ENCODE peak calls at places on chromosomes 3 and 15, in nine cellular contexts. X, Y, R, W, F, I, V, B and N are unnamed samples. For H3K4me1, the result is how much of the 10 kb centered on the place peaks cover.

GRCh38 chr15:68731318-68731897 is 89.3 kb downstream of the ANP32A start:
- ATAC-seq in F (no peak), B (no peak), I (no peak), X (no peak), W (no peak), Y (no peak), R (no peak), V (no peak), N (no peak)

GRCh38 chr3:191774485-191774884 is 313.5 kb downstream of the PYDC2 start:
- ATAC-seq in R (no peak), V (no peak), B (no peak), Y (no peak), F (no peak), I (no peak), X (peak), W (no peak), N (no peak)

GRCh38 chr3:8856031-8856430 is 86.6 kb upstream of the OXTR start:
- ATAC-seq in W (no peak), V (no peak), Y (no peak), X (no peak), I (no peak), F (no peak), B (no peak), R (no peak), N (no peak)

GRCh38 chr15:99100245-99101173 is 4.4 kb upstream of the SYNM start:
- ATAC-seq in W (no peak), B (peak), I (peak), Y (peak), X (peak), R (no peak), V (peak), F (peak), N (peak)

GRCh38 chr3:61875976-61876671 is 314.8 kb downstream of the PTPRG start:
- ATAC-seq in V (no peak), I (no peak), W (no peak), B (no peak), X (no peak), Y (no peak), F (no peak), R (no peak), N (no peak)

GRCh38 chr3:55406666-55407425 is 80.3 kb downstream of the WNT5A start:
- ATAC-seq in B (no peak), I (no peak), X (no peak), R (no peak), F (no peak), Y (no peak), V (no peak), W (no peak), N (no peak)

GRCh38 chr3:56878046-56878445 is 76.3 kb upstream of the ARHGEF3 start:
- ATAC-seq in F (no peak), Y (no peak), B (no peak), V (no peak), X (no peak), W (no peak), I (no peak), R (peak), N (no peak)

GRCh38 chr3:108959017-108959416 is 5.3 kb upstream of the GUCA1C start:
- ATAC-seq in V (no peak), F (no peak), X (no peak), R (no peak), B (no peak), W (no peak), Y (no peak), I (no peak), N (no peak)

GRCh38 chr15:72801590-72802345 is 18.2 kb upstream of the ADPGK start:
- ATAC-seq in W (no peak), R (no peak), F (no peak), V (no peak), B (no peak), X (no peak), I (no peak), Y (no peak), N (no peak)

GRCh38 chr3:144660097-144660496 is 688.5 kb downstream of the DIPK2A start:
- ATAC-seq in F (peak), Y (no peak), I (no peak), W (no peak), B (no peak), R (no peak), X (no peak), V (no peak), N (no peak)

GRCh38 chr15:63357657-63358161 is 23.9 kb downstream of the CA12 start:
- ATAC-seq in V (no peak), X (no peak), R (no peak), B (no peak), I (no peak), W (no peak), Y (no peak), F (no peak), N (no peak)

GRCh38 chr3:145760036-145760435 is 400.9 kb downstream of the PLOD2 start:
- ATAC-seq in R (no peak), V (no peak), W (no peak), B (no peak), X (no peak), I (no peak), F (no peak), Y (no peak), N (no peak)

GRCh38 chr3:100225883-100226282 is 34.9 kb upstream of the TBC1D23 start:
- ATAC-seq in V (no peak), I (no peak), W (no peak), F (no peak), Y (no peak), X (no peak), R (no peak), B (no peak), N (no peak)

GRCh38 chr15:56208185-56208584 is 35.5 kb downstream of the RFX7 start:
- ATAC-seq in X (no peak), I (no peak), R (no peak), Y (no peak), W (no peak), B (no peak), V (no peak), F (no peak), N (no peak)

GRCh38 chr3:127221062-127222035 is 28.4 kb downstream of the PRR23E start:
- ATAC-seq in Y (no peak), I (no peak), W (no peak), B (no peak), R (no peak), V (no peak), F (no peak), X (no peak), N (no peak)

GRCh38 chr3:23739536-23739935 is 66.2 kb upstream of the UBE2E1 start:
- ATAC-seq in W (no peak), X (no peak), R (no peak), Y (no peak), I (no peak), F (no peak), B (peak), V (no peak), N (peak)

GRCh38 chr3:43178891-43179366 is 73.0 kb upstream of the POMGNT2 start:
- ATAC-seq in Y (no peak), X (no peak), R (no peak), V (no peak), W (no peak), I (peak), F (no peak), B (no peak), N (no peak)

GRCh38 chr3:182268711-182269110 is 524.6 kb upstream of the ATP11B start:
- ATAC-seq in B (no peak), V (no peak), F (no peak), R (no peak), I (no peak), X (no peak), Y (no peak), W (no peak), N (no peak)

GRCh38 chr15:93200448-93201226 is 111.6 kb upstream of the RGMA start:
- ATAC-seq in X (no peak), R (no peak), Y (no peak), W (no peak), B (no peak), I (no peak), F (no peak), V (no peak), N (no peak)

DNA sequence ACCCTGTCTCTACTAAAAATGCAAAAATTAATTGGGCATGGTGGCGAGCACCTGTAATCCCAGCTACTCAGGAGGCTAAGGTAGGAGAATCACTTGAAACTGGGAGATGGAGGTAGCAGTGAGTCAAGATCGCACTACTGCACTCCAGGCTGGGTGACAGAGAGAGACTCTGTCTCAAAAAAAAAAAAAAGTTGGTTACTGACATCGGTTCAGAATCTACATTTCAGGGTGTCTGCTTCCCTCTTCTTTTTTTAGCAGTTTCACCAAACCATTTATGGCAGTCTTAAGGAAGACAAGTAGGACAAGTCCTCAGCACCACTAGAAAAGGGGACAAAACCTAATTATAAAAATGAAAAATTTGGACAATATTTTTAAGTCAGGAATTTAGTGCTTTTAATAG is 3.3 kb upstream of the USP4 start:
- ATAC-seq in X (no peak), F (no peak), I (no peak), V (no peak), W (no peak), B (no peak), R (no peak), Y (no peak), N (no peak)
- H3K4me1 ChIP-seq in X (under half), F (half or more), I (under half), V (under half), W (half or more), B (half or more), R (under half), Y (under half), N (under half)

DNA sequence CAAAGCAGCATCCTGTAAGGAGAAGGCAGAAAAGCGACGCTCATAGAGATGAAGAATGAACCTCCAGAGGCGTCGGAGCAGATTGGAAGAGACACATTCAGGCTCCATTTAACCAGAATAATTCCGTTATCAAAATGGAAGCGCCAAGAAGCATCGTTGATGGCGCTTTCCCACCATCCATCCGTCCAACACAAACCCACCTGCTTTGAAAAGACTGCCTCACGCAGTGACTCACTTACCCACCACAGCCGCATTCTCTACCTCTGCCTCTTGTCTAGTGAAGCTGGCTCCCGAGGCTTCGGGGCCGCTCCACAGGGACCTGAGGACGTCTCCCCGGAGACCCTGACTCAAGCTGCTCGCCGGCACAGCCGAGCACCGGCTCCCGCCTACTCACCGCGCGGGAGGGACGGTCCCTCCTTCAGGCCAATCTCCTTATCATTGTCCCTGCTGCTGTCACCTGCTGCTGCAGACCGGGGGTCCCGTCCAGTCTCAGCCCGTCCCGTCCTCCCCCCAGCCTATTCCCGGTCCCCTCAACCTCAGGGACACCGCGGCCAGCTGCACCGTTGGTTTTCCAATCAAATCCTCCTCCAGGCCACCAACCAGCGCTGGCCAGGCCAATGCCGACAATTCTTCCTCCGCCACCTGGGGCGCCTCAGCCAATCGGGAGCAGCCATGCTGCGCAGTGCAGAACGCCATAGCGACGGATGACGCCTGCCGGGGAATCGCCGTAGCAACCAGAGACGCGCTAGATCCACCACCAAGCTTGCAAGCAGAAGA is at the start of gene NEK10:
- ATAC-seq in W (peak), F (peak), B (peak), X (peak), I (peak), R (peak), Y (peak), V (peak), N (peak)
- TF ChIP-seq CTCF in W (no peak), F (peak), B (peak), X (no peak), I (peak), R (no peak), Y (no peak), V (no peak), N (peak)

GRCh38 chr3:16839271-16840110 is 45.3 kb upstream of the PLCL2 start:
- ATAC-seq in F (no peak), W (no peak), X (no peak), V (no peak), I (no peak), B (no peak), Y (no peak), R (no peak), N (no peak)

GRCh38 chr3:16841354-16841753 is 43.4 kb upstream of the PLCL2 start:
- ATAC-seq in F (no peak), X (no peak), R (no peak), Y (no peak), I (no peak), B (no peak), V (no peak), W (no peak), N (no peak)

GRCh38 chr3:16838561-16838960 is 46.2 kb upstream of the PLCL2 start:
- ATAC-seq in W (no peak), X (no peak), V (no peak), F (no peak), Y (peak), R (no peak), I (peak), B (peak), N (no peak)

GRCh38 chr3:16841906-16842709 is 42.6 kb upstream of the PLCL2 start:
- ATAC-seq in Y (peak), B (peak), I (peak), F (peak), X (no peak), V (peak), W (peak), R (peak), N (peak)

DNA sequence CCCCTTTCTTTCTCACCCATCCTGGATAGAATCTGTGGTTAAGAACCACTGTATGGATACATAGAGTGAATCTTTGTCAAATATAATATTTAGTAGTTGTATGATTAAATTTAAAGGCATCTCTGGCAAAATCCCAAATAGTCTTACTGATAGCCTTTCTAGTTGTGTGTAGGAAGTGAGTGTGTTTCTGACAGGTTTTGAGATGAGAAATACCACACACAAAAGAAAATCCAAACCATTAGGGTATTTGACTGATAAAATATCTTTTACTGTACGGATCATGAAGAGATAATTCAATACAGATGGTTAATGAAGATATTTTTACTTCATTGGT is 44.7 kb upstream of the PLCL2 start:
- ATAC-seq in Y (no peak), I (no peak), B (no peak), F (no peak), R (no peak), X (no peak), V (no peak), W (no peak), N (no peak)
- H3K4me1 ChIP-seq in Y (under half), I (half or more), B (under half), F (under half), R (under half), X (under half), V (under half), W (under half), N (under half)

DNA sequence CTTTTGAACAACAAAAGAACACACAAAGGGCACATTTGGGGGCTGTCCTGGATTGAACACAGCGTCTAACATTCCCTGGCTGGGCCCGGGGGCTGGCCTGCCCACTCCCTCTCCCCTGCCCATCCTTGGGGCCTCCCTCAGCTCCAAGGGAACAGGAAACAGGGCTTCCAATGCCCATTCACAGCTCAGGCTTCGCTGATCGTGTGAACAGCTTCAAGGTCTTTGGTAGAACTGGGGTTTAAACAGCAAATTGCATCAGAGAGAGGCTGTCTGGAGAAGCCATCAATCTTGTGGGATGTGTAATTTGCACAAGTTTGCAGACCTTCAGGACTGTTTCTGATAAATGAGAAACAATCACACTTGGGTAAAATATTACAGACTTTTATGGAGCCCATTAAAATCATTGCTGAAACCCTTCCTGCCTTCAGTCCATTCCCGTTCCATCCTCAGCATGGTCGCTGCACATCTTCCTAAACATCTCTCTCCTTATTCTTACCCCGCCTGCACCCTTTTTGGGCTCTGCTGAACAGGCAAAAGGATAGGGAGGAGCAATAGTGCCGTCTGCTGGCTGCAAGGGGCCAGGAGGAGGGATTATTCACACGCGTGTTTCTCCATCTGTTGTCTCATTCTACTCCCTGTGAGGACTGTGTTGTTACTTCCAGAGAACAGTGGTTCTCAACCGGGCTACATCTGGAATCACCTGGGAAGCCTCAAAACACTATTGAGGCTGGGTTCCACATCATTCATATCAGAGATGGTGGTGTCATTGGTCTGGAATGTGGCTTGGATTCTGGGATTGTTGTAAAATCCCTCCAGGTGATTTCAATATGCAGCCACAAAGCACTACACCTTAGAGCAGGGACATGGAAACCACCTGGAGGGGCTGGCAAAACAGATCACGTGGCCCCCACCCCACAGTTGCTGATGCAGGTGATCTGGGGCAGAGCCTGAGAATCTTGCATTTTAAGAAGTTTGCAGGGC is 116.3 kb downstream of the CLSTN2 start:
- ATAC-seq in I (peak), X (peak), F (no peak), W (no peak), V (no peak), Y (peak), R (no peak), B (no peak), N (no peak)
- TF ChIP-seq CTCF in I (no peak), X (no peak), F (peak), W (no peak), V (no peak), Y (peak), R (no peak), B (peak), N (no peak)